ENCODE peak calls at places on chromosome 18, in five cellular contexts. One of them, this sample, is unnamed.

GRCh38 chr18:69217271-69217670 is 183.4 kb upstream of the DOK6 start:
- DNase-seq in left ventricle myocardium inferior: no peak
- DNase-seq in lower lobe of right lung: no peak
- DNase-seq in tibial nerve: no peak
- DNase-seq in GM23248: no peak
- DNase-seq in this sample: no peak

GRCh38 chr18:50373531-50373930 is 1.3 kb upstream of the SKA1 start:
- DNase-seq in GM23248: no peak
- DNase-seq in left ventricle myocardium inferior: no peak
- DNase-seq in tibial nerve: no peak
- DNase-seq in lower lobe of right lung: no peak
- DNase-seq in this sample: no peak

GRCh38 chr18:59927246-59927825 is 27.5 kb downstream of the PMAIP1 start:
- DNase-seq in lower lobe of right lung: no peak
- DNase-seq in GM23248: peak
- DNase-seq in left ventricle myocardium inferior: no peak
- DNase-seq in tibial nerve: no peak
- DNase-seq in this sample: no peak

GRCh38 chr18:26207937-26208336 is 18.3 kb upstream of the TAF4B start:
- DNase-seq in GM23248: no peak
- DNase-seq in tibial nerve: no peak
- DNase-seq in lower lobe of right lung: no peak
- DNase-seq in left ventricle myocardium inferior: no peak
- DNase-seq in this sample: no peak

GRCh38 chr18:69730664-69731063 is 217.0 kb downstream of the CD226 start:
- DNase-seq in lower lobe of right lung: no peak
- DNase-seq in GM23248: no peak
- DNase-seq in left ventricle myocardium inferior: no peak
- DNase-seq in tibial nerve: no peak
- DNase-seq in this sample: no peak

GRCh38 chr18:26480897-26481795 is 67.2 kb downstream of the KCTD1 start:
- DNase-seq in lower lobe of right lung: no peak
- DNase-seq in GM23248: peak
- DNase-seq in tibial nerve: no peak
- DNase-seq in left ventricle myocardium inferior: no peak
- DNase-seq in this sample: peak

GRCh38 chr18:57942493-57942892 is 101.5 kb upstream of the NEDD4L start:
- DNase-seq in lower lobe of right lung: no peak
- DNase-seq in GM23248: no peak
- DNase-seq in left ventricle myocardium inferior: no peak
- DNase-seq in tibial nerve: no peak
- DNase-seq in this sample: no peak

GRCh38 chr18:40222736-40223135 is 1732.3 kb upstream of the PIK3C3 start:
- DNase-seq in GM23248: peak
- DNase-seq in lower lobe of right lung: no peak
- DNase-seq in tibial nerve: no peak
- DNase-seq in left ventricle myocardium inferior: no peak
- DNase-seq in this sample: no peak

GRCh38 chr18:76544511-76545350 is 49.7 kb upstream of the ZNF516 start:
- DNase-seq in left ventricle myocardium inferior: no peak
- DNase-seq in tibial nerve: no peak
- DNase-seq in lower lobe of right lung: no peak
- DNase-seq in GM23248: no peak
- DNase-seq in this sample: no peak

GRCh38 chr18:35998967-35999366 is 26.5 kb downstream of the RMP24 start:
- DNase-seq in lower lobe of right lung: no peak
- DNase-seq in tibial nerve: no peak
- DNase-seq in GM23248: peak
- DNase-seq in left ventricle myocardium inferior: no peak
- DNase-seq in this sample: no peak

GRCh38 chr18:55320399-55321255 is 267.4 kb downstream of the TCF4 start:
- DNase-seq in GM23248: peak
- DNase-seq in tibial nerve: no peak
- DNase-seq in lower lobe of right lung: no peak
- DNase-seq in left ventricle myocardium inferior: no peak
- DNase-seq in this sample: no peak

GRCh38 chr18:160831-161570 is 2.6 kb downstream of the USP14 start:
- DNase-seq in GM23248: no peak
- DNase-seq in lower lobe of right lung: no peak
- DNase-seq in left ventricle myocardium inferior: no peak
- DNase-seq in tibial nerve: no peak
- DNase-seq in this sample: no peak

GRCh38 chr18:5885337-5885736 is 10.0 kb downstream of the TMEM200C start:
- DNase-seq in lower lobe of right lung: no peak
- DNase-seq in GM23248: no peak
- DNase-seq in tibial nerve: no peak
- DNase-seq in left ventricle myocardium inferior: no peak
- DNase-seq in this sample: no peak

GRCh38 chr18:58572181-58572580 is 56.7 kb downstream of the ALPK2 start:
- DNase-seq in left ventricle myocardium inferior: no peak
- DNase-seq in lower lobe of right lung: no peak
- DNase-seq in GM23248: peak
- DNase-seq in tibial nerve: no peak
- DNase-seq in this sample: peak

GRCh38 chr18:39840406-39840805 is 2114.6 kb upstream of the PIK3C3 start:
- DNase-seq in tibial nerve: no peak
- DNase-seq in GM23248: peak
- DNase-seq in left ventricle myocardium inferior: no peak
- DNase-seq in lower lobe of right lung: no peak
- DNase-seq in this sample: no peak

GRCh38 chr18:59357928-59358327 is 1.1 kb downstream of the LMAN1 start:
- DNase-seq in left ventricle myocardium inferior: no peak
- DNase-seq in GM23248: peak
- DNase-seq in tibial nerve: no peak
- DNase-seq in lower lobe of right lung: no peak
- DNase-seq in this sample: no peak

GRCh38 chr18:52339891-52340371 is at the start of gene DCC:
- DNase-seq in tibial nerve: no peak
- DNase-seq in lower lobe of right lung: no peak
- DNase-seq in GM23248: peak
- DNase-seq in left ventricle myocardium inferior: no peak
- DNase-seq in this sample: no peak

GRCh38 chr18:27353273-27353672 is 168.2 kb upstream of the CHST9 start:
- DNase-seq in lower lobe of right lung: no peak
- DNase-seq in tibial nerve: no peak
- DNase-seq in GM23248: no peak
- DNase-seq in left ventricle myocardium inferior: no peak
- DNase-seq in this sample: no peak

GRCh38 chr18:78510636-78511035 is 469.0 kb upstream of the SALL3 start:
- DNase-seq in lower lobe of right lung: no peak
- DNase-seq in GM23248: no peak
- DNase-seq in tibial nerve: no peak
- DNase-seq in left ventricle myocardium inferior: no peak
- DNase-seq in this sample: no peak

GRCh38 chr18:58067611-58068010 is 23.6 kb downstream of the NEDD4L start:
- DNase-seq in lower lobe of right lung: no peak
- DNase-seq in left ventricle myocardium inferior: no peak
- DNase-seq in GM23248: no peak
- DNase-seq in tibial nerve: no peak
- DNase-seq in this sample: no peak

GRCh38 chr18:25873833-25874232 is 216.6 kb downstream of the SS18 start:
- DNase-seq in GM23248: no peak
- DNase-seq in left ventricle myocardium inferior: no peak
- DNase-seq in lower lobe of right lung: no peak
- DNase-seq in tibial nerve: no peak
- DNase-seq in this sample: no peak

GRCh38 chr18:24894880-24895279 is 434.4 kb downstream of the HRH4 start:
- DNase-seq in left ventricle myocardium inferior: no peak
- DNase-seq in tibial nerve: no peak
- DNase-seq in GM23248: no peak
- DNase-seq in lower lobe of right lung: no peak
- DNase-seq in this sample: no peak

GRCh38 chr18:46324556-46324955 is 220.4 kb downstream of the HAUS1 start:
- DNase-seq in left ventricle myocardium inferior: no peak
- DNase-seq in GM23248: peak
- DNase-seq in lower lobe of right lung: no peak
- DNase-seq in tibial nerve: no peak
- DNase-seq in this sample: no peak

DNA sequence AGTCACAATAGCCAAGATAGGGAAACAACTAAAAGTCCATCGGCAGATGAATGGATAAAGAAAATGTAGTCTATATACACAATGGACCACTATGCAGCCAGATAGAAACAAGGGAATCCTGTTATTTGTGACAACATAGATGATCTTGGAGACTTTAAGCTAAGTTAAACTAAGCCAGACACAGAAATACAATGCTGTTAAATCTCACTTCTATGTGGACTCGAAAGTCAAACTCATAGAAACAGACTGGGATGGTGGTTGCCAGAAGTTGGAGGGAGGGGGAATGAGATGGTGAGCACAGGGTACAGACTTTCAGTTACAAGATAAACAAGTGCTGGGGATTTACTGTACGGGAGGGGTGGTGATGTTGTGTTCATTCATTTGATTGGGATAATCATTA is 5.4 kb upstream of the CNDP1 start:
- DNase-seq in GM23248: no peak
- DNase-seq in tibial nerve: no peak
- DNase-seq in left ventricle myocardium inferior: no peak
- DNase-seq in lower lobe of right lung: no peak
- DNase-seq in this sample: no peak
- H3K27ac ChIP-seq in GM23248: no peak
- H3K27ac ChIP-seq in tibial nerve: no peak
- H3K27ac ChIP-seq in left ventricle myocardium inferior: no peak
- H3K27ac ChIP-seq in lower lobe of right lung: no peak
- H3K27ac ChIP-seq in this sample: no peak

GRCh38 chr18:79950440-79951341 is 762 bp downstream of the SLC66A2 start:
- DNase-seq in GM23248: peak
- DNase-seq in tibial nerve: no peak
- DNase-seq in left ventricle myocardium inferior: no peak
- DNase-seq in lower lobe of right lung: peak
- DNase-seq in this sample: no peak
- H3K27ac ChIP-seq in GM23248: peak
- H3K27ac ChIP-seq in tibial nerve: peak
- H3K27ac ChIP-seq in left ventricle myocardium inferior: peak
- H3K27ac ChIP-seq in lower lobe of right lung: peak
- H3K27ac ChIP-seq in this sample: peak

GRCh38 chr18:44731866-44732555 is 51.3 kb downstream of the SETBP1 start:
- DNase-seq in GM23248: peak
- DNase-seq in tibial nerve: no peak
- DNase-seq in left ventricle myocardium inferior: no peak
- DNase-seq in lower lobe of right lung: no peak
- DNase-seq in this sample: no peak
- H3K27ac ChIP-seq in GM23248: peak
- H3K27ac ChIP-seq in tibial nerve: no peak
- H3K27ac ChIP-seq in left ventricle myocardium inferior: no peak
- H3K27ac ChIP-seq in lower lobe of right lung: no peak
- H3K27ac ChIP-seq in this sample: no peak

DNA sequence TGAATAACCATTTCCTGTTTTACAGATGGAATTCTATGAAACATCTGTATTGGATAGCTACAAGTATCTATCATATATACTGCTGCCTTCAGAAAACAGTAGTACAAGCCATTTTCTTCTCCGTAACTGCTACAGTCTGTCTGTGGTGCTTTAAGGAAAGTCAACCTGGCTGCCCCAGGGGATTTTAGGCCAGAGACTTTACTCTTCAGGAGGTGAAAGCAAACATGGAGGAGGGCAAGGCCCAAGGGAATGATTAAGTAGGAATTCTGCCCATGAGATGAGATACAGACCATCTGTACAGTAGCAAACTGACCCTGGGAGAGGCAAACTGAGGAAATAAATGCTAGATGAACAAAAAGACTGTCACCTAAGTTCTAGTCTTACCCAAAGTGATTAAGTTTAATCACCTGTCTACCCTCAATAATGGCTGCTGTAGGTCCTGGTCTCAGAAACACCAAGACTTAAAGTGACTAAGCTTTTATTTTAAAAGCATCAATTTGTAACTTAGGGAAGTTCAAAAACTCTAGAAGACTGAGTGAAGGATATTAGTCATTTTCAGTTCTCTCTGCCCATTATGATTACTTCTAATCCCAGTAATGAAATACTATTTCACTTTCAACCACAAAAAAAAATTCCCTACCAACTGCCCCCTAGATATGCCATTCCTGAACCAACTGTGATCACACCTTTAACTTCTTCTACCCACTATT is 14.8 kb downstream of the MBD2 start:
- DNase-seq in lower lobe of right lung: no peak
- DNase-seq in left ventricle myocardium inferior: no peak
- DNase-seq in tibial nerve: no peak
- DNase-seq in GM23248: peak
- DNase-seq in this sample: no peak
- H3K27ac ChIP-seq in lower lobe of right lung: no peak
- H3K27ac ChIP-seq in left ventricle myocardium inferior: no peak
- H3K27ac ChIP-seq in tibial nerve: no peak
- H3K27ac ChIP-seq in GM23248: peak
- H3K27ac ChIP-seq in this sample: no peak

DNA sequence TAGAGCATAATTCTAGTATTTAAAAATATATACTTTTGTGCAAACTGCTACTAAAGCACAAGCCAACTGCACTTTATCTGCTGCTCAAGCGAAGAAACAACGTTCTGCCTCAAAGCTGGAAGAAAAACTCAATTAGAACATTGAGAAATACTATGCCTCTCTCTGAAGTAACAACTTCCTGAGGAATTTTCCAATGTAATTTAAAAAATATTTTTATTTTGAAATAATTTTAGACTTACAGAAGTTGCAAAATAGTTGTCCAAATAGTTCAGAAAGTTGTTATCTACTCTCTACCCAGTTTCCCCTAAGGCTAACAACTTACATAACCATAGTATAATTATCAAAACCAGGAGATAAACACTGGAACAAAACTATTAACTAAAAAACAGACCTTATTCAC is 12.3 kb upstream of the POLI start:
- DNase-seq in tibial nerve: no peak
- DNase-seq in left ventricle myocardium inferior: no peak
- DNase-seq in GM23248: peak
- DNase-seq in lower lobe of right lung: no peak
- DNase-seq in this sample: no peak
- H3K27ac ChIP-seq in tibial nerve: peak
- H3K27ac ChIP-seq in left ventricle myocardium inferior: peak
- H3K27ac ChIP-seq in GM23248: peak
- H3K27ac ChIP-seq in lower lobe of right lung: no peak
- H3K27ac ChIP-seq in this sample: no peak

DNA sequence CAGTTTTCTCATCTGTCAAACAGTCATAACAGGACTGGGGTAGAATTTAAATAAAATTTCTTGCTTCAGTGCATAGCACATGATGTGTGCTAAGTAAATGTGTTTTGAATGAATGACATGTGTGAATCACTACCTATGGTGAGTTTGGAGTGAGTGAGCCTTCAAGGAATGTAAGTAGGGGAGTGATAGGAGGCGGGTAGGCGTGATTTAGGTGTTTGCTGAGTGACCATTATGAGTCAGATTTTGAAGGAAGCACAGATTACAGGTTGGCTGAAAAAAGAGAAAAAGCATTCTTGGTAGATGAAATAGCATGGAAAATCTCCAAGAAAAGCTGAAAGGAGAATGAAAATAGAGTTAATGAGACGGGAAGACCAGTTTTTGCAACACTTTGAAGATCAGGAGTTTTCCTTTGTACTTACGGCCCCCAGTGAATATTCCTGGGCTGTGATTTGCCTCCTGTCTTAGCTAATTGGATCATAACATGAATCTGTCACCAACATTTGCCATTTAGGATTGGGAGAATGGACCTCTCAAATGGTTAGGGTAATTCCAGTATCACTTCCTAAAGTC is 136.9 kb upstream of the GATA6 start:
- DNase-seq in tibial nerve: no peak
- DNase-seq in lower lobe of right lung: no peak
- DNase-seq in left ventricle myocardium inferior: no peak
- DNase-seq in GM23248: peak
- DNase-seq in this sample: peak
- H3K27ac ChIP-seq in tibial nerve: no peak
- H3K27ac ChIP-seq in lower lobe of right lung: no peak
- H3K27ac ChIP-seq in left ventricle myocardium inferior: no peak
- H3K27ac ChIP-seq in GM23248: peak
- H3K27ac ChIP-seq in this sample: peak

This sample was measured in SJSA1.